ENCODE peak calls at places on chromosome 21, in four cellular contexts. M is RWPE1; N is CD8-positive, alpha-beta T cell; G is ascending aorta. U is an unnamed sample.

GRCh38 chr21:40200962-40201361 is 333.7 kb downstream of the PCP4 start:
- DNase-seq in M (no peak), N (no peak), G (no peak), U (no peak)

GRCh38 chr21:16250282-16250681 is 520.5 kb downstream of the USP25 start:
- DNase-seq in M (no peak), N (no peak), G (no peak), U (peak; percentile 6)

GRCh38 chr21:41459884-41460534 is 34.0 kb downstream of the MX1 start:
- DNase-seq in M (no peak), N (no peak), G (no peak), U (no peak)

GRCh38 chr21:20994790-20995189 is 3.4 kb upstream of the NCAM2 start:
- DNase-seq in M (no peak), N (no peak), G (no peak), U (no peak)

GRCh38 chr21:8991088-8991907 is 1530.1 kb upstream of the TPTE start:
- DNase-seq in M (no peak), N (no peak), G (no peak), U (no peak)

GRCh38 chr21:41141031-41141457 is 26.9 kb upstream of the BACE2 start:
- DNase-seq in M (peak; percentile 17), N (no peak), G (no peak), U (no peak)

GRCh38 chr21:15826908-15827601 is 97.3 kb downstream of the USP25 start:
- DNase-seq in M (no peak), N (no peak), G (no peak), U (no peak)

GRCh38 chr21:27505516-27505915 is 538.6 kb upstream of the ADAMTS5 start:
- DNase-seq in M (no peak), N (no peak), G (no peak), U (no peak)

GRCh38 chr21:20646431-20646830 is 351.8 kb upstream of the NCAM2 start:
- DNase-seq in M (no peak), N (no peak), G (no peak), U (no peak)

GRCh38 chr21:31526040-31526439 is 133.5 kb upstream of the SOD1 start:
- DNase-seq in M (peak; percentile 42), N (no peak), G (no peak), U (no peak)

GRCh38 chr21:15309022-15309590 is 244.3 kb upstream of the NRIP1 start:
- DNase-seq in M (no peak), N (no peak), G (no peak), U (no peak)

GRCh38 chr21:31142600-31142999 is 104.3 kb upstream of the KRTAP19-8 start:
- DNase-seq in M (no peak), N (no peak), G (no peak), U (no peak)

GRCh38 chr21:41636636-41637625 is 129.0 kb upstream of the TMPRSS2 start:
- DNase-seq in M (no peak), N (no peak), G (no peak), U (no peak)

GRCh38 chr21:44282370-44282769 is 3.3 kb upstream of the AIRE start:
- DNase-seq in M (no peak), N (no peak), G (no peak), U (no peak)

GRCh38 chr21:29085106-29085752 is 11.8 kb upstream of the CCT8 start:
- DNase-seq in M (no peak), N (no peak), G (no peak), U (no peak)

GRCh38 chr21:29083306-29083705 is 9.9 kb upstream of the CCT8 start:
- DNase-seq in M (no peak), N (no peak), G (no peak), U (no peak)

GRCh38 chr21:29084372-29084771 is 10.9 kb upstream of the CCT8 start:
- DNase-seq in M (no peak), N (no peak), G (no peak), U (no peak)

GRCh38 chr21:29080454-29080930 is 7.0 kb upstream of the CCT8 start:
- DNase-seq in M (no peak), N (no peak), G (no peak), U (no peak)

GRCh38 chr21:29082416-29082815 is 9.0 kb upstream of the CCT8 start:
- DNase-seq in M (no peak), N (no peak), G (no peak), U (no peak)
- H3K27ac ChIP-seq in M (no peak overlapping the region), N (no peak overlapping the region), G (peak overlapping the region; percentile 47), U (no peak overlapping the region)

GRCh38 chr21:45329261-45330074 is 41.8 kb upstream of the POFUT2 start:
- DNase-seq in M (peak; percentile 39), N (no peak), G (no peak), U (no peak)
- H3K27ac ChIP-seq in M (peak overlapping the region; percentile 88), N (no peak overlapping the region), G (no peak overlapping the region), U (no peak overlapping the region)

GRCh38 chr21:34807146-34807880 is 138.5 kb downstream of the CLIC6 start:
- DNase-seq in M (peak; percentile 92), N (peak; percentile 45), G (no peak), U (no peak)
- H3K27ac ChIP-seq in M (peak overlapping the region; percentile 99), N (peak overlapping the region; percentile 12), G (peak overlapping the region; percentile 86), U (no peak overlapping the region)

GRCh38 chr21:33273044-33273443 is 6.9 kb downstream of the IL10RB start:
- DNase-seq in M (no peak), N (no peak), G (no peak), U (no peak)

GRCh38 chr21:33281101-33281652 is 15.0 kb downstream of the IL10RB start:
- DNase-seq in M (no peak), N (no peak), G (no peak), U (no peak)

GRCh38 chr21:33279330-33279820 is 13.2 kb downstream of the IL10RB start:
- DNase-seq in M (no peak), N (no peak), G (no peak), U (no peak)

DNA sequence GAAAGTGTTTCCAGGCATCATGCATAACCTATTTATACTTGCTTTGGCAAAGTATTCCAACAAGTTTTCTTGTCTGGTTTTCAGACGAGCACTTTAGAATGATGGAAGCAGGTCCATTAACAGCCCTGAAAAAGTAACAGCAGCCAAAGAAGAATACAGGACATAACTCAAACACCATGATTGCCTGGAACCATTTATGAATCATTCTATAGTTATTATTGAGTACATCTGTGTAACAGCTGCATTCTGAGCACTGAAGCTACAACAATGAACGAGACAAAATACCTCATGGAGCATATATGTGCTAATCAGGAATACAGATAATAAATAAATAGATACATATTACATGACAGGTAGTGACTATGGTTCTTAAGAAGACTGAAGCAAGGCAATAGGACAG is 12.6 kb downstream of the IL10RB start:
- DNase-seq in M (no peak), N (no peak), G (no peak), U (no peak)
- H3K27ac ChIP-seq in M (no peak overlapping the region), N (no peak overlapping the region), G (no peak overlapping the region), U (no peak overlapping the region)

GRCh38 chr21:36788116-36788515 is 89.2 kb downstream of the SIM2 start:
- DNase-seq in M (peak; percentile 60), N (no peak), G (no peak), U (no peak)

GRCh38 chr21:36780861-36781260 is 81.9 kb downstream of the SIM2 start:
- DNase-seq in M (no peak), N (no peak), G (no peak), U (no peak)

GRCh38 chr21:36785615-36786014 is 86.7 kb downstream of the SIM2 start:
- DNase-seq in M (no peak), N (no peak), G (no peak), U (no peak)

GRCh38 chr21:36783612-36784383 is 84.9 kb downstream of the SIM2 start:
- DNase-seq in M (peak; percentile 85), N (no peak), G (no peak), U (no peak)

DNA sequence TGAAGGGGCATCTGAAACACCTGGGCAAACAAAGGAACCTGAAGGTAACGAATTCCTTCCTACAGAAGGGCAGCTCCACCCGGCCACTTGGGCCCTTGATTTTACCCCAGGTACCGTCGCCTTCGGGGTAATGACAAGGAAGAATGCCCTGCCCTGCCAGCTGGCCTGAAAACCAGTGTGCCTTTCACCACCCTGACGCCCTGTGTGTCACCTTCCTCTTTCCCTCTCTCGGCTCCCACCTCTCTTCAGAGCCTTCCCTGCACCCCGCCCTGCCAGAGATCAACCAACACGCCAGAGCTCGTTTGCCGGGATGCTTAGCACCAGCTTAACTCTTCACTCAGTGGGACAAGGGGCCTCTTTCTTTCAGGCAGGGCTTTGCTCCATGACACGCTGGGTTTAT is 86.0 kb downstream of the SIM2 start:
- DNase-seq in M (peak; percentile 25), N (no peak), G (no peak), U (no peak)
- H3K27ac ChIP-seq in M (peak overlapping the region; percentile 74), N (no peak overlapping the region), G (no peak overlapping the region), U (no peak overlapping the region)

GRCh38 chr21:42969193-42969600 is 5.2 kb upstream of the PKNOX1 start:
- DNase-seq in M (no peak), N (no peak), G (no peak), U (no peak)

GRCh38 chr21:42973309-42973990 is 912 bp upstream of the PKNOX1 start:
- DNase-seq in M (no peak), N (no peak), G (no peak), U (no peak)

GRCh38 chr21:42970946-42971653 is 3.3 kb upstream of the PKNOX1 start:
- DNase-seq in M (no peak), N (no peak), G (no peak), U (no peak)

GRCh38 chr21:42973991-42974831 is at the start of gene PKNOX1:
- DNase-seq in M (peak; percentile 98), N (peak; percentile 98), G (peak; percentile 95), U (peak; percentile 98)

DNA sequence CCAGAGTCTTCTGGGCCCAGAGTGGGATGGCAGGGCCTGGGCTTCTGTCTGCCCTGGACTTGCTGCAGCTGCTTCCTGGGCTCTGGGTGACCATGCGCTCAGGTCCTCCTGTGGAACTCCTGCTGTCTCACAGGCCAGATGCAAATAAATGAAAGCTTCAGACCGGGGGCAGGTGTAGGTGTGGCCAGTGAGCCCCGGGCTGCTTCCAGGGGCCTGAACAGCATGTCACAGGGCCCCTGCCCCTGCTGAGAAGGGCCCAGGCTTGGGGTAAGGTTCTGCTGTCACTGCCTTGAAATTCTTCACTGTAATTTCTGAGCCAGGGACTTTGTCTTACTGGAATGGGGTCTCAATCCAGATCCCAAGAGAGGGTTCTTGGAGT is 2.5 kb upstream of the PKNOX1 start:
- DNase-seq in M (no peak), N (no peak), G (no peak), U (no peak)
- H3K27ac ChIP-seq in M (peak overlapping the region; percentile 35), N (no peak overlapping the region), G (no peak overlapping the region), U (no peak overlapping the region)

GRCh38 chr21:39197448-39197847 is 14.2 kb upstream of the PSMG1 start:
- DNase-seq in M (no peak), N (no peak), G (no peak), U (no peak)
- H3K27ac ChIP-seq in M (no peak overlapping the region), N (no peak overlapping the region), G (no peak overlapping the region), U (no peak overlapping the region)

GRCh38 chr21:45444385-45444784 is 39.4 kb downstream of the COL18A1 start:
- DNase-seq in M (no peak), N (no peak), G (no peak), U (no peak)

GRCh38 chr21:45443595-45444181 is 38.7 kb downstream of the COL18A1 start:
- DNase-seq in M (no peak), N (no peak), G (no peak), U (peak; percentile 20)

GRCh38 chr21:45440736-45441350 is 35.9 kb downstream of the COL18A1 start:
- DNase-seq in M (no peak), N (no peak), G (no peak), U (no peak)

GRCh38 chr21:45441431-45442255 is 36.7 kb downstream of the COL18A1 start:
- DNase-seq in M (no peak), N (no peak), G (no peak), U (no peak)

GRCh38 chr21:45442276-45442675 is 37.3 kb downstream of the COL18A1 start:
- DNase-seq in M (no peak), N (no peak), G (no peak), U (no peak)
- H3K27ac ChIP-seq in M (no peak overlapping the region), N (no peak overlapping the region), G (no peak overlapping the region), U (no peak overlapping the region)